ENCODE peak calls at places on chromosomes 6 and 20, in six cellular contexts. T, W, R, C, U and O are unnamed samples.

GRCh38 chr20:24629668-24630067 is 160.2 kb downstream of the SYNDIG1 start:
- DNase-seq in T (no peak), W (peak; percentile 65), R (peak; percentile 30), C (no peak), U (no peak), O (no peak)

GRCh38 chr6:7311171-7311570 is 1.8 kb downstream of the SSR1 start:
- DNase-seq in T (no peak), W (peak; percentile 38), R (no peak), C (no peak), U (no peak), O (no peak)

GRCh38 chr6:38155144-38155543 is 335.6 kb downstream of the ZFAND3 start:
- DNase-seq in T (no peak), W (peak; percentile 94), R (no peak), C (peak; percentile 77), U (no peak), O (no peak)

GRCh38 chr6:3341467-3341866 is 82.7 kb downstream of the PSMG4 start:
- DNase-seq in T (peak; percentile 56), W (peak; percentile 94), R (no peak), C (no peak), U (no peak), O (peak; percentile 67)

GRCh38 chr6:170148709-170149470 is 142.0 kb downstream of the DLL1 start:
- DNase-seq in T (no peak), W (no peak), R (no peak), C (no peak), U (no peak), O (no peak)

GRCh38 chr20:50710492-50711063 is 19.2 kb upstream of the RIPOR3 start:
- DNase-seq in T (peak; percentile 70), W (peak; percentile 40), R (no peak), C (no peak), U (peak; percentile 49), O (no peak)

GRCh38 chr6:35370124-35370741 is 27.9 kb downstream of the PPARD start:
- DNase-seq in T (peak; percentile 86), W (peak; percentile 83), R (no peak), C (peak; percentile 84), U (peak; percentile 26), O (peak; percentile 98)

GRCh38 chr6:16154904-16155303 is 26.0 kb downstream of the MYLIP start:
- DNase-seq in T (peak; percentile 66), W (peak; percentile 81), R (no peak), C (no peak), U (no peak), O (peak; percentile 92)

GRCh38 chr6:33820243-33820642 is 16.4 kb upstream of the MLN start:
- DNase-seq in T (no peak), W (no peak), R (no peak), C (no peak), U (no peak), O (no peak)

GRCh38 chr20:9202440-9203080 is 133.7 kb downstream of the PLCB4 start:
- DNase-seq in T (no peak), W (no peak), R (no peak), C (no peak), U (no peak), O (no peak)
- H3K4me3 ChIP-seq in T (no peak overlapping the region), W (no peak overlapping the region), R (no peak overlapping the region), C (no peak overlapping the region), U (no peak overlapping the region), O (no peak overlapping the region)

DNA sequence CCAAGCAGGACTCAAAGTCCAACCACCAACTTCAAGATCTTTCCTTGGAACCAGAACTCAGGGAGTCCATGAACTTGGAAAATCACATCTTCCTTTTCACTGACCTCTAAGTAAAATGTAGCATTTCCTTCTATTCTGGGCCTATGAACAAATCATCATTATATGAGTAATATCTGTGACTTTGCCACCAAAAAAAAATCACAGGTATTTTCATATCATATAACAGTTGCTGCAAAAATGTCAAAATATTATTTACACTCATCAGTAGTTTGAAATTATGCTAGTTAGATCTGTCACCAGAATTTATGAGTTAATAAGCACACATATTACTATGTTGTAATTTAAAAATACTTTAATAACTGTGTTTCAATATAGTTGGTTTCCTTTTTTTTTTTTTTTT is 27.3 kb upstream of the TLDC2 start:
- DNase-seq in T (no peak), W (no peak), R (no peak), C (no peak), U (no peak), O (no peak)
- H3K4me3 ChIP-seq in T (no peak overlapping the region), W (no peak overlapping the region), R (no peak overlapping the region), C (no peak overlapping the region), U (no peak overlapping the region), O (no peak overlapping the region)

GRCh38 chr6:31575335-31575901 is at the start of gene TNF:
- DNase-seq in T (peak; percentile 50), W (no peak), R (no peak), C (peak; percentile 69), U (no peak), O (no peak)
- H3K4me3 ChIP-seq in T (peak within 1 kb of the TSS; percentile 47), W (no peak within 1 kb of the TSS), R (peak within 1 kb of the TSS; percentile 4), C (peak within 1 kb of the TSS; percentile 48), U (no peak within 1 kb of the TSS), O (no peak within 1 kb of the TSS)

GRCh38 chr20:32188376-32189122 is 19.0 kb downstream of the PLAGL2 start:
- DNase-seq in T (no peak), W (no peak), R (no peak), C (no peak), U (no peak), O (no peak)
- H3K4me3 ChIP-seq in T (no peak overlapping the region), W (no peak overlapping the region), R (peak overlapping the region; percentile 83), C (no peak overlapping the region), U (no peak overlapping the region), O (no peak overlapping the region)

GRCh38 chr6:157089851-157090250 is 233.5 kb downstream of the TMEM242 start:
- DNase-seq in T (no peak), W (no peak), R (no peak), C (no peak), U (no peak), O (no peak)
- H3K4me3 ChIP-seq in T (no peak overlapping the region), W (no peak overlapping the region), R (no peak overlapping the region), C (no peak overlapping the region), U (no peak overlapping the region), O (no peak overlapping the region)

GRCh38 chr6:137259349-137259748 is 40.2 kb upstream of the IFNGR1 start:
- DNase-seq in T (no peak), W (peak; percentile 41), R (no peak), C (no peak), U (no peak), O (no peak)

GRCh38 chr6:137260205-137260604 is 41.0 kb upstream of the IFNGR1 start:
- DNase-seq in T (no peak), W (no peak), R (no peak), C (no peak), U (no peak), O (no peak)

GRCh38 chr6:137264308-137265075 is 45.3 kb upstream of the IFNGR1 start:
- DNase-seq in T (peak; percentile 26), W (no peak), R (no peak), C (no peak), U (no peak), O (no peak)

GRCh38 chr6:137258170-137258569 is 39.0 kb upstream of the IFNGR1 start:
- DNase-seq in T (no peak), W (peak; percentile 61), R (no peak), C (no peak), U (no peak), O (no peak)

DNA sequence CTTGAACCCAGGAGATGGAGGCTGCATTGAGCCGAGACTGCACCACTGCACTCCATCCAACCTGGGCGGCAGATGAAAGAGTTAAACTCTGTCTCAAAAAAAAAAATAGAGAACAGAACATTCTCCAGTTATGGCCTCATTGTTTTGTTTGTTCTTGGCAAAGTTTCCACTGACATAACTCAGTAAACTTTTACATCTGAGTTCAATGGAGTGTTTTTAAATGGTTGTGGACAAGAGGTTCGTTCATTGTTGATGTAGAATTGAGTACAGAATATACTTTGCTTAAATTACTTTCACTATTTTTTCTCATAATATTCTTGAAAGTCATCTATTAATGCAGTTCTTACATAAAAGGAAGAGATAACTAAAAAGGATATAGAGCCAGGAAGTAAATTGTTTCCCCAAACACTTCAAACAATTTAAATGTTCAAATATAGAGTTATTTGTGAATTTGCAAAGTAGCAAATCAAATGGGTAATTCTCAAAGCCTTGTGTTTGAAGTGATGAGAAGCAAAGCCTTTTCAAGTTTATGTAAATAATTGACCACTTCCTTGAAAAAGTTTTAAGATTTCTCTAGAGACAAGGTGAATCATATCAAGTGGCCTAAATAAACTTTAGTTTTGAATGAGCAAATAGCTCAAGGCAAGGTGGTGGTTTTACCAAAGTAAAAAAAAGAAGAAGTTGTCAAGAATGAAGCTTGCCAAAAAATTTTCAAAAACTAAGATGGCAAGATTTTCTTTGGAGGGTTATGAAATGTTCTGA is 42.4 kb upstream of the IFNGR1 start:
- DNase-seq in T (no peak), W (peak; percentile 88), R (peak; percentile 15), C (no peak), U (no peak), O (no peak)
- H3K4me3 ChIP-seq in T (no peak overlapping the region), W (no peak overlapping the region), R (no peak overlapping the region), C (no peak overlapping the region), U (no peak overlapping the region), O (no peak overlapping the region)

DNA sequence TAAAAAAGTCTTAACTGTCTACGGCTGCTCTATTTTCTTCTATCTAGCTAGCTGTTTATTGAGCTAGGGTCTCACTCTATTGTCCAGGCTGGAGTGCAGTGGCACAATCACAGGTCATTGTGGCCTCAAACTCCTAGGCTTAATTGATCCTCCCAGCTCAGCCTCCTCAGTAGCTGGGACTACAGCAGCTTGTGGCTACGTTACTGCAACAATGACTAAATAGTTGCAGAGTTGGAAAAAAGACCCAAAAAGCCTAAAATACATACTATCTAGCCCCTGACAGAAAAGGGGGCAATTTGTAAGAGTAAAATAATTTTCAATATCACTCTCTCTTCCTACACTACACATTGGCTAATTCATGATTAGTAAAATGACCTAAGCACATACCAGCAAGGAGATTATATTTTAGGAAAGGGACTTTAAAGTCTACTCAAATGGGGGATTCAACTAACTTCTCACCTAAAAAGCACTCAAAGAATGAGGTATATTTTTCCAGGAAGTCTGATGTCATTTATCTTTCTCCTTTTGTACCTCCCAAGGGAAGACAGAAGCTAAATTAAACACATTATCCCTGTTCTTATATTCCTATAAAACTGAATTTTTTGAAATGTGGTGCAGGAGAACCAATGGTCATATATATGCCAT is 82.8 kb downstream of the ZMYND8 start:
- DNase-seq in T (no peak), W (peak; percentile 43), R (no peak), C (no peak), U (no peak), O (no peak)
- H3K4me3 ChIP-seq in T (no peak overlapping the region), W (no peak overlapping the region), R (no peak overlapping the region), C (no peak overlapping the region), U (no peak overlapping the region), O (no peak overlapping the region)

GRCh38 chr20:32359633-32360332 is 1.7 kb downstream of the ASXL1 start:
- DNase-seq in T (no peak), W (peak; percentile 56), R (no peak), C (no peak), U (no peak), O (no peak)

GRCh38 chr20:32358883-32359632 is 927 bp downstream of the ASXL1 start:
- DNase-seq in T (peak; percentile 85), W (peak; percentile 60), R (peak; percentile 76), C (peak; percentile 85), U (peak; percentile 77), O (no peak)

GRCh38 chr20:32356935-32357868 is 929 bp upstream of the ASXL1 start:
- DNase-seq in T (peak; percentile 46), W (peak; percentile 64), R (peak; percentile 15), C (no peak), U (peak; percentile 53), O (no peak)

GRCh38 chr20:32357869-32358631 is at the start of gene ASXL1:
- DNase-seq in T (peak; percentile 97), W (peak; percentile 98), R (peak; percentile 96), C (peak; percentile 99), U (peak; percentile 97), O (peak; percentile 93)

DNA sequence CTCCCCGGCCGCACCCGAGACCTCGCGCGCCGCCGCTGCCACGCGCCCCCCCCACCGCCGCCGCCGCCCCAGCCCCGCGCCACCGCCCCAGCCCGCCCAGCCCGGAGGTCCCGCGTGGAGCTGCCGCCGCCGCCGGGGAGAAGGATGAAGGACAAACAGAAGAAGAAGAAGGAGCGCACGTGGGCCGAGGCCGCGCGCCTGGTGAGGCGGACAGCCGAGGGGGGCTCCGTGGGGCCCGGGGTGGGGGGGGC is 426 bp downstream of the ASXL1 start:
- DNase-seq in T (no peak), W (no peak), R (no peak), C (no peak), U (no peak), O (no peak)
- H3K4me3 ChIP-seq in T (peak overlapping the region; percentile 69), W (peak overlapping the region; percentile 90), R (peak overlapping the region; percentile 80), C (peak overlapping the region; percentile 95), U (peak overlapping the region; percentile 73), O (peak overlapping the region; percentile 65)